ENCODE peak calls at places on chromosomes 11 and 22, in nine cellular contexts. F is NCI-H1694 treated with DMSO at 0.1 percent for 48 hours, U is fibroblast of the conjunctiva, K is nephron progenitor cell, O is foreskin fibroblast, B is NCI-H524, H is NCI-H510A, R is cerebellar nuclear complex, A is T-cell. V is an unnamed sample.

GRCh38 chr11:117807482-117808272 is 10.7 kb upstream of the DSCAML1 start:
- DNase-seq in F (no peak), U (peak), K (peak), O (peak), B (peak), H (no peak), R (no peak), A (peak), V (peak)

GRCh38 chr22:22554324-22555284 is 4.5 kb downstream of the PRAME start:
- DNase-seq in F (no peak), U (no peak), K (no peak), O (no peak), B (no peak), H (no peak), R (no peak), A (no peak), V (no peak)

GRCh38 chr11:121576531-121576930 is 123.8 kb upstream of the SORL1-AS1 start:
- DNase-seq in F (no peak), U (no peak), K (no peak), O (no peak), B (no peak), H (no peak), R (no peak), A (no peak), V (no peak)

GRCh38 chr11:79196950-79197349 is 243.9 kb downstream of the TENM4 start:
- DNase-seq in F (no peak), U (no peak), K (no peak), O (no peak), B (no peak), H (no peak), R (no peak), A (no peak), V (no peak)

GRCh38 chr11:3132831-3133455 is 32.2 kb downstream of the OSBPL5 start:
- DNase-seq in F (no peak), U (no peak), K (peak), O (no peak), B (peak), H (no peak), R (no peak), A (no peak), V (no peak)

GRCh38 chr22:46149998-46150549 is at the start of gene PPARA:
- DNase-seq in F (peak), U (peak), K (peak), O (peak), B (peak), H (peak), R (no peak), A (peak), V (peak)

GRCh38 chr11:113675565-113675964 is 30.5 kb downstream of the TMPRSS5 start:
- DNase-seq in F (no peak), U (no peak), K (no peak), O (no peak), B (no peak), H (no peak), R (no peak), A (no peak), V (no peak)

GRCh38 chr11:46304605-46305004 is 27.1 kb downstream of the CREB3L1 start:
- DNase-seq in F (no peak), U (no peak), K (no peak), O (no peak), B (no peak), H (no peak), R (no peak), A (no peak), V (no peak)

GRCh38 chr11:114077482-114078305 is 18.2 kb downstream of the ZBTB16 start:
- DNase-seq in F (no peak), U (no peak), K (no peak), O (no peak), B (no peak), H (no peak), R (no peak), A (no peak), V (no peak)

GRCh38 chr11:127965947-127966668 is 621.2 kb downstream of the ETS1 start:
- DNase-seq in F (no peak), U (no peak), K (no peak), O (peak), B (no peak), H (no peak), R (no peak), A (no peak), V (no peak)

GRCh38 chr11:326592-326841 is 5.9 kb upstream of the IFITM3 start:
- DNase-seq in F (no peak), U (no peak), K (no peak), O (no peak), B (no peak), H (no peak), R (no peak), A (no peak), V (no peak)

GRCh38 chr11:104700609-104701008 is 197.7 kb downstream of the CASP12 start:
- DNase-seq in F (no peak), U (no peak), K (no peak), O (peak), B (no peak), H (no peak), R (no peak), A (no peak), V (no peak)

GRCh38 chr11:15101072-15101701 is 13.5 kb upstream of the INSC start:
- DNase-seq in F (peak), U (peak), K (peak), O (peak), B (peak), H (no peak), R (no peak), A (peak), V (peak)

GRCh38 chr22:43183496-43184263 is 3.3 kb downstream of the TTLL12 start:
- DNase-seq in F (no peak), U (no peak), K (no peak), O (no peak), B (no peak), H (no peak), R (no peak), A (no peak), V (no peak)

GRCh38 chr11:101862410-101863233 is 52.2 kb upstream of the CEP126 start:
- DNase-seq in F (no peak), U (peak), K (peak), O (peak), B (no peak), H (peak), R (no peak), A (no peak), V (peak)

GRCh38 chr11:62402226-62402625 is 16.6 kb upstream of the SCGB1A1 start:
- DNase-seq in F (no peak), U (no peak), K (no peak), O (no peak), B (no peak), H (no peak), R (no peak), A (peak), V (no peak)

GRCh38 chr11:121839821-121840220 is 276.2 kb downstream of the BLID start:
- DNase-seq in F (no peak), U (no peak), K (no peak), O (peak), B (no peak), H (no peak), R (no peak), A (no peak), V (no peak)

GRCh38 chr11:86459682-86460460 is 85.2 kb downstream of the CCDC81 start:
- DNase-seq in F (peak), U (peak), K (no peak), O (peak), B (no peak), H (no peak), R (no peak), A (no peak), V (peak)

GRCh38 chr22:43411981-43412807 is at the start of gene MPPED1:
- DNase-seq in F (no peak), U (no peak), K (peak), O (no peak), B (peak), H (no peak), R (no peak), A (no peak), V (no peak)

GRCh38 chr22:50139843-50140415 is 30.6 kb upstream of the PANX2 start:
- DNase-seq in F (no peak), U (no peak), K (no peak), O (no peak), B (peak), H (peak), R (no peak), A (no peak), V (no peak)

GRCh38 chr22:20524004-20524481 is 16.6 kb downstream of the MED15 start:
- DNase-seq in F (peak), U (no peak), K (no peak), O (no peak), B (no peak), H (no peak), R (no peak), A (no peak), V (no peak)

GRCh38 chr11:10490398-10491232 is 35.6 kb downstream of the AMPD3 start:
- DNase-seq in F (no peak), U (peak), K (peak), O (peak), B (no peak), H (no peak), R (no peak), A (no peak), V (peak)

V was measured in H9.